ENCODE peak calls at places on chromosomes 7 and 10, in four cellular contexts. One of them, this sample, is unnamed.

GRCh38 chr7:100220833-100221718 is 1.3 kb downstream of the PVRIG start:
- DNase-seq in left ventricle myocardium inferior: no peak
- DNase-seq in fibroblast of mammary gland: no peak
- DNase-seq in heart right ventricle: no peak
- DNase-seq in this sample: no peak

GRCh38 chr7:73838642-73839041 is 3.7 kb downstream of the METTL27 start:
- DNase-seq in left ventricle myocardium inferior: no peak
- DNase-seq in fibroblast of mammary gland: no peak
- DNase-seq in heart right ventricle: no peak
- DNase-seq in this sample: no peak

GRCh38 chr10:5977471-5978370 is at the start of gene IL15RA:
- DNase-seq in left ventricle myocardium inferior: peak; percentile 73
- DNase-seq in fibroblast of mammary gland: peak; percentile 55
- DNase-seq in heart right ventricle: peak; percentile 78
- DNase-seq in this sample: peak; percentile 55

GRCh38 chr7:158078161-158078910 is 509.3 kb downstream of the PTPRN2 start:
- DNase-seq in left ventricle myocardium inferior: no peak
- DNase-seq in fibroblast of mammary gland: no peak
- DNase-seq in heart right ventricle: no peak
- DNase-seq in this sample: no peak

GRCh38 chr10:86931872-86932271 is 25.5 kb downstream of the MMRN2 start:
- DNase-seq in left ventricle myocardium inferior: no peak
- DNase-seq in fibroblast of mammary gland: peak; percentile 91
- DNase-seq in heart right ventricle: no peak
- DNase-seq in this sample: peak; percentile 79

GRCh38 chr10:119849031-119849789 is 23.4 kb downstream of the MCMBP start:
- DNase-seq in left ventricle myocardium inferior: no peak
- DNase-seq in fibroblast of mammary gland: no peak
- DNase-seq in heart right ventricle: no peak
- DNase-seq in this sample: peak; percentile 79

GRCh38 chr7:320297-320696 is 30.3 kb downstream of the FOXL3 start:
- DNase-seq in left ventricle myocardium inferior: no peak
- DNase-seq in fibroblast of mammary gland: no peak
- DNase-seq in heart right ventricle: no peak
- DNase-seq in this sample: no peak

GRCh38 chr10:90352288-90352687 is 505.6 kb downstream of the HTR7 start:
- DNase-seq in left ventricle myocardium inferior: no peak
- DNase-seq in fibroblast of mammary gland: peak; percentile 36
- DNase-seq in heart right ventricle: no peak
- DNase-seq in this sample: no peak

GRCh38 chr10:130580975-130581374 is 444.8 kb downstream of the GLRX3 start:
- DNase-seq in left ventricle myocardium inferior: no peak
- DNase-seq in fibroblast of mammary gland: no peak
- DNase-seq in heart right ventricle: no peak
- DNase-seq in this sample: no peak

GRCh38 chr10:84352251-84352842 is 24.0 kb downstream of the CCSER2 start:
- DNase-seq in left ventricle myocardium inferior: no peak
- DNase-seq in fibroblast of mammary gland: peak; percentile 71
- DNase-seq in heart right ventricle: peak; percentile 51
- DNase-seq in this sample: peak; percentile 60

GRCh38 chr7:116315293-116315692 is 105.0 kb downstream of the TES start:
- DNase-seq in left ventricle myocardium inferior: no peak
- DNase-seq in fibroblast of mammary gland: peak; percentile 54
- DNase-seq in heart right ventricle: no peak
- DNase-seq in this sample: peak; percentile 66

GRCh38 chr10:117130346-117130745 is 7.7 kb downstream of the VAX1 start:
- DNase-seq in left ventricle myocardium inferior: no peak
- DNase-seq in fibroblast of mammary gland: no peak
- DNase-seq in heart right ventricle: no peak
- DNase-seq in this sample: no peak

GRCh38 chr7:30553141-30553540 is 41.5 kb upstream of the GARS1 start:
- DNase-seq in left ventricle myocardium inferior: no peak
- DNase-seq in fibroblast of mammary gland: no peak
- DNase-seq in heart right ventricle: no peak
- DNase-seq in this sample: no peak

GRCh38 chr10:92757066-92757716 is 67.4 kb downstream of the HHEX start:
- DNase-seq in left ventricle myocardium inferior: peak; percentile 79
- DNase-seq in fibroblast of mammary gland: peak; percentile 54
- DNase-seq in heart right ventricle: peak; percentile 86
- DNase-seq in this sample: peak; percentile 70

GRCh38 chr10:3067045-3067858 is at the start of gene PFKP:
- DNase-seq in left ventricle myocardium inferior: peak; percentile 50
- DNase-seq in fibroblast of mammary gland: no peak
- DNase-seq in heart right ventricle: peak; percentile 32
- DNase-seq in this sample: no peak

GRCh38 chr7:15684036-15684815 is 2.3 kb downstream of the MEOX2 start:
- DNase-seq in left ventricle myocardium inferior: no peak
- DNase-seq in fibroblast of mammary gland: peak; percentile 39
- DNase-seq in heart right ventricle: no peak
- DNase-seq in this sample: no peak

GRCh38 chr10:4246881-4247358 is 461.9 kb upstream of the KLF6 start:
- DNase-seq in left ventricle myocardium inferior: no peak
- DNase-seq in fibroblast of mammary gland: peak; percentile 99
- DNase-seq in heart right ventricle: no peak
- DNase-seq in this sample: peak; percentile 95

GRCh38 chr10:98433371-98433770 is 13.4 kb downstream of the HPS1 start:
- DNase-seq in left ventricle myocardium inferior: no peak
- DNase-seq in fibroblast of mammary gland: no peak
- DNase-seq in heart right ventricle: no peak
- DNase-seq in this sample: no peak

GRCh38 chr10:30036341-30036740 is 23.0 kb downstream of the JCAD start:
- DNase-seq in left ventricle myocardium inferior: no peak
- DNase-seq in fibroblast of mammary gland: no peak
- DNase-seq in heart right ventricle: no peak
- DNase-seq in this sample: peak; percentile 61

GRCh38 chr7:106792233-106792926 is 72.7 kb upstream of the PIK3CG start:
- DNase-seq in left ventricle myocardium inferior: no peak
- DNase-seq in fibroblast of mammary gland: no peak
- DNase-seq in heart right ventricle: no peak
- DNase-seq in this sample: no peak

GRCh38 chr7:141511370-141512335 is 39.6 kb upstream of the AGK start:
- DNase-seq in left ventricle myocardium inferior: no peak
- DNase-seq in fibroblast of mammary gland: no peak
- DNase-seq in heart right ventricle: peak; percentile 4
- DNase-seq in this sample: no peak

GRCh38 chr7:116616555-116617059 is 55.4 kb upstream of the MET start:
- DNase-seq in left ventricle myocardium inferior: no peak
- DNase-seq in fibroblast of mammary gland: peak; percentile 20
- DNase-seq in heart right ventricle: no peak
- DNase-seq in this sample: peak; percentile 31

GRCh38 chr7:25208525-25209221 is 19.6 kb downstream of the NPVF start:
- DNase-seq in left ventricle myocardium inferior: no peak
- DNase-seq in fibroblast of mammary gland: no peak
- DNase-seq in heart right ventricle: no peak
- DNase-seq in this sample: no peak

GRCh38 chr7:16071246-16071857 is 350.0 kb downstream of the CRPPA start:
- DNase-seq in left ventricle myocardium inferior: no peak
- DNase-seq in fibroblast of mammary gland: peak; percentile 73
- DNase-seq in heart right ventricle: no peak
- DNase-seq in this sample: peak; percentile 69

GRCh38 chr10:59176241-59177030 is at the start of gene PHYHIPL:
- DNase-seq in left ventricle myocardium inferior: no peak
- DNase-seq in fibroblast of mammary gland: no peak
- DNase-seq in heart right ventricle: no peak
- DNase-seq in this sample: no peak

GRCh38 chr10:70497120-70497545 is 18.6 kb downstream of the PALD1 start:
- DNase-seq in left ventricle myocardium inferior: no peak
- DNase-seq in fibroblast of mammary gland: no peak
- DNase-seq in heart right ventricle: no peak
- DNase-seq in this sample: no peak

GRCh38 chr10:68251146-68251545 is 19.2 kb upstream of the ATOH7 start:
- DNase-seq in left ventricle myocardium inferior: no peak
- DNase-seq in fibroblast of mammary gland: no peak
- DNase-seq in heart right ventricle: no peak
- DNase-seq in this sample: no peak

GRCh38 chr7:136114966-136115762 is 138.0 kb upstream of the MTPN start:
- DNase-seq in left ventricle myocardium inferior: no peak
- DNase-seq in fibroblast of mammary gland: peak; percentile 47
- DNase-seq in heart right ventricle: peak; percentile 17
- DNase-seq in this sample: peak; percentile 48

GRCh38 chr7:100373261-100373831 is at the start of gene PILRA:
- DNase-seq in left ventricle myocardium inferior: peak; percentile 36
- DNase-seq in fibroblast of mammary gland: no peak
- DNase-seq in heart right ventricle: no peak
- DNase-seq in this sample: peak; percentile 24

GRCh38 chr10:59905735-59906416 is 480 bp downstream of the CCDC6 start:
- DNase-seq in left ventricle myocardium inferior: no peak
- DNase-seq in fibroblast of mammary gland: peak; percentile 8
- DNase-seq in heart right ventricle: no peak
- DNase-seq in this sample: no peak

GRCh38 chr10:97810476-97810875 is 38.7 kb upstream of the SFRP5 start:
- DNase-seq in left ventricle myocardium inferior: no peak
- DNase-seq in fibroblast of mammary gland: no peak
- DNase-seq in heart right ventricle: no peak
- DNase-seq in this sample: no peak

GRCh38 chr10:1183033-1183396 is 126.8 kb downstream of the WDR37 start:
- DNase-seq in left ventricle myocardium inferior: no peak
- DNase-seq in fibroblast of mammary gland: no peak
- DNase-seq in heart right ventricle: no peak
- DNase-seq in this sample: no peak

GRCh38 chr10:68235591-68235990 is 3.7 kb upstream of the ATOH7 start:
- DNase-seq in left ventricle myocardium inferior: no peak
- DNase-seq in fibroblast of mammary gland: no peak
- DNase-seq in heart right ventricle: no peak
- DNase-seq in this sample: no peak

GRCh38 chr7:53094827-53095226 is 59.4 kb downstream of the POM121L12 start:
- DNase-seq in left ventricle myocardium inferior: no peak
- DNase-seq in fibroblast of mammary gland: no peak
- DNase-seq in heart right ventricle: no peak
- DNase-seq in this sample: no peak

GRCh38 chr7:50626971-50627370 is 61.8 kb upstream of the DDC start:
- DNase-seq in left ventricle myocardium inferior: no peak
- DNase-seq in fibroblast of mammary gland: no peak
- DNase-seq in heart right ventricle: no peak
- DNase-seq in this sample: no peak

GRCh38 chr7:94449151-94449725 is 54.5 kb downstream of the COL1A2 start:
- DNase-seq in left ventricle myocardium inferior: no peak
- DNase-seq in fibroblast of mammary gland: peak; percentile 64
- DNase-seq in heart right ventricle: no peak
- DNase-seq in this sample: peak; percentile 54
- TF ChIP-seq CTCF in left ventricle myocardium inferior: peak; percentile 69
- TF ChIP-seq CTCF in fibroblast of mammary gland: peak; percentile 68
- TF ChIP-seq CTCF in heart right ventricle: peak; percentile 64
- TF ChIP-seq CTCF in this sample: peak; percentile 75

GRCh38 chr10:124496620-124497019 is 35.0 kb downstream of the LHPP start:
- DNase-seq in left ventricle myocardium inferior: no peak
- DNase-seq in fibroblast of mammary gland: no peak
- DNase-seq in heart right ventricle: no peak
- DNase-seq in this sample: no peak

GRCh38 chr10:124496150-124496549 is 34.5 kb downstream of the LHPP start:
- DNase-seq in left ventricle myocardium inferior: no peak
- DNase-seq in fibroblast of mammary gland: no peak
- DNase-seq in heart right ventricle: no peak
- DNase-seq in this sample: no peak

GRCh38 chr10:124495725-124496124 is 34.1 kb downstream of the LHPP start:
- DNase-seq in left ventricle myocardium inferior: no peak
- DNase-seq in fibroblast of mammary gland: no peak
- DNase-seq in heart right ventricle: no peak
- DNase-seq in this sample: no peak

GRCh38 chr10:124497196-124497990 is 35.8 kb downstream of the LHPP start:
- DNase-seq in left ventricle myocardium inferior: peak; percentile 66
- DNase-seq in fibroblast of mammary gland: no peak
- DNase-seq in heart right ventricle: peak; percentile 51
- DNase-seq in this sample: no peak

DNA sequence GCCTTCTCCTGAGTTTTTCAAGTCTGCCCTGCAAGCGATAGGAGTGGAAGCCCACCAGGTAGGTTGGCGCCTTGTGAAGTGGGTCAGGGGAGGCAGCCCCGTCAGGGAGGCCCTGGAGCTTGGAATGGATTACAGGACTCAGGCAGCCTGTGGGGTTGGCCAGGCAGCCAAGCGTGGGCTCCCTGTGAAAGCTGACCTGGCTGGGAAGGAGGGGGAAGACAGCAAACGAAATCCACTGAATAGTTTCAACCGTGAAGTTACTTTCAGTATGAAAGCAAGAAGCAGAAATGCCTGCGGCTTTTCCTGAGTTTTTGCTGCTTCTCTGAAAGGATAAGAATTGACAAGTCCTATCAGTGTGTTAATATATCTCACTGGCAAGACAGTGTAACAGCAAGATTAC is 36.4 kb downstream of the LHPP start:
- DNase-seq in left ventricle myocardium inferior: no peak
- DNase-seq in fibroblast of mammary gland: no peak
- DNase-seq in heart right ventricle: no peak
- DNase-seq in this sample: no peak
- H3K4me3 ChIP-seq in left ventricle myocardium inferior: no peak overlapping the region
- H3K4me3 ChIP-seq in fibroblast of mammary gland: no peak overlapping the region
- H3K4me3 ChIP-seq in heart right ventricle: no peak overlapping the region
- H3K4me3 ChIP-seq in this sample: no peak overlapping the region

GRCh38 chr7:139321071-139321745 is 19.9 kb upstream of the FMC1 start:
- DNase-seq in left ventricle myocardium inferior: no peak
- DNase-seq in fibroblast of mammary gland: peak; percentile 55
- DNase-seq in heart right ventricle: no peak
- DNase-seq in this sample: peak; percentile 34
- TF ChIP-seq CTCF in left ventricle myocardium inferior: no peak
- TF ChIP-seq CTCF in fibroblast of mammary gland: peak; percentile 55
- TF ChIP-seq CTCF in heart right ventricle: no peak
- TF ChIP-seq CTCF in this sample: peak; percentile 47

GRCh38 chr10:42953684-42954674 is 122.9 kb upstream of the RET start:
- DNase-seq in left ventricle myocardium inferior: no peak
- DNase-seq in fibroblast of mammary gland: no peak
- DNase-seq in heart right ventricle: no peak
- DNase-seq in this sample: no peak

GRCh38 chr10:42952358-42952757 is 124.5 kb upstream of the RET start:
- DNase-seq in left ventricle myocardium inferior: peak; percentile 50
- DNase-seq in fibroblast of mammary gland: no peak
- DNase-seq in heart right ventricle: peak; percentile 28
- DNase-seq in this sample: peak; percentile 2

GRCh38 chr10:42952931-42953683 is 123.8 kb upstream of the RET start:
- DNase-seq in left ventricle myocardium inferior: no peak
- DNase-seq in fibroblast of mammary gland: no peak
- DNase-seq in heart right ventricle: no peak
- DNase-seq in this sample: no peak

GRCh38 chr10:42950606-42951485 is 126.0 kb upstream of the RET start:
- DNase-seq in left ventricle myocardium inferior: no peak
- DNase-seq in fibroblast of mammary gland: no peak
- DNase-seq in heart right ventricle: no peak
- DNase-seq in this sample: no peak

GRCh38 chr10:42951486-42952251 is 125.2 kb upstream of the RET start:
- DNase-seq in left ventricle myocardium inferior: peak; percentile 58
- DNase-seq in fibroblast of mammary gland: no peak
- DNase-seq in heart right ventricle: peak; percentile 48
- DNase-seq in this sample: no peak
- H3K4me3 ChIP-seq in left ventricle myocardium inferior: peak overlapping the region; percentile 43
- H3K4me3 ChIP-seq in fibroblast of mammary gland: no peak overlapping the region
- H3K4me3 ChIP-seq in heart right ventricle: no peak overlapping the region
- H3K4me3 ChIP-seq in this sample: no peak overlapping the region